ENCODE peak calls at places on chromosomes 12 and 14, in seven cellular contexts. One of them, this sample, is unnamed.

GRCh38 chr14:20350280-20350679 is 6.8 kb downstream of the PARP2 start:
- DNase-seq in SK-MEL-5: no peak
- DNase-seq in omental fat pad: no peak
- DNase-seq in epithelial cell of esophagus: peak; percentile 11
- DNase-seq in amniotic stem cell: no peak
- DNase-seq in stimulated activated CD8-positive, alpha-beta memory T cell treated with anti-CD3 and anti-CD28 coated beads, Interleukin-15, amount 100 ng/mL, for 4 hours: no peak
- DNase-seq in PC-9: no peak
- DNase-seq in this sample: no peak

GRCh38 chr12:10304161-10304574 is 3.5 kb upstream of the KLRD1 start:
- DNase-seq in stimulated activated CD8-positive, alpha-beta memory T cell treated with anti-CD3 and anti-CD28 coated beads, Interleukin-15, amount 100 ng/mL, for 4 hours: no peak
- DNase-seq in SK-MEL-5: no peak
- DNase-seq in PC-9: peak; percentile 49
- DNase-seq in omental fat pad: no peak
- DNase-seq in epithelial cell of esophagus: peak; percentile 31
- DNase-seq in amniotic stem cell: no peak
- DNase-seq in this sample: no peak

GRCh38 chr14:88005050-88005481 is at the start of gene GPR65:
- DNase-seq in SK-MEL-5: no peak
- DNase-seq in omental fat pad: no peak
- DNase-seq in amniotic stem cell: no peak
- DNase-seq in stimulated activated CD8-positive, alpha-beta memory T cell treated with anti-CD3 and anti-CD28 coated beads, Interleukin-15, amount 100 ng/mL, for 4 hours: no peak
- DNase-seq in PC-9: no peak
- DNase-seq in epithelial cell of esophagus: no peak
- DNase-seq in this sample: no peak

GRCh38 chr12:92094751-92095161 is 50.9 kb downstream of the BTG1 start:
- DNase-seq in stimulated activated CD8-positive, alpha-beta memory T cell treated with anti-CD3 and anti-CD28 coated beads, Interleukin-15, amount 100 ng/mL, for 4 hours: no peak
- DNase-seq in SK-MEL-5: no peak
- DNase-seq in omental fat pad: no peak
- DNase-seq in epithelial cell of esophagus: no peak
- DNase-seq in PC-9: no peak
- DNase-seq in amniotic stem cell: no peak
- DNase-seq in this sample: no peak

GRCh38 chr12:12927211-12928079 is 24.5 kb downstream of the GPRC5D start:
- DNase-seq in PC-9: peak; percentile 55
- DNase-seq in stimulated activated CD8-positive, alpha-beta memory T cell treated with anti-CD3 and anti-CD28 coated beads, Interleukin-15, amount 100 ng/mL, for 4 hours: no peak
- DNase-seq in amniotic stem cell: no peak
- DNase-seq in SK-MEL-5: no peak
- DNase-seq in omental fat pad: no peak
- DNase-seq in epithelial cell of esophagus: peak; percentile 83
- DNase-seq in this sample: peak; percentile 63

GRCh38 chr12:10213168-10214130 is 772 bp downstream of the GABARAPL1 start:
- DNase-seq in epithelial cell of esophagus: peak; percentile 74
- DNase-seq in SK-MEL-5: peak; percentile 66
- DNase-seq in omental fat pad: peak; percentile 55
- DNase-seq in amniotic stem cell: no peak
- DNase-seq in PC-9: peak; percentile 51
- DNase-seq in stimulated activated CD8-positive, alpha-beta memory T cell treated with anti-CD3 and anti-CD28 coated beads, Interleukin-15, amount 100 ng/mL, for 4 hours: peak; percentile 76
- DNase-seq in this sample: no peak

GRCh38 chr12:81843599-81843998 is 84.4 kb upstream of the PPFIA2 start:
- DNase-seq in epithelial cell of esophagus: no peak
- DNase-seq in omental fat pad: no peak
- DNase-seq in PC-9: no peak
- DNase-seq in SK-MEL-5: no peak
- DNase-seq in amniotic stem cell: no peak
- DNase-seq in stimulated activated CD8-positive, alpha-beta memory T cell treated with anti-CD3 and anti-CD28 coated beads, Interleukin-15, amount 100 ng/mL, for 4 hours: no peak
- DNase-seq in this sample: no peak

GRCh38 chr12:132319359-132319950 is 9.9 kb downstream of the GALNT9 start:
- DNase-seq in PC-9: no peak
- DNase-seq in omental fat pad: no peak
- DNase-seq in SK-MEL-5: no peak
- DNase-seq in epithelial cell of esophagus: no peak
- DNase-seq in stimulated activated CD8-positive, alpha-beta memory T cell treated with anti-CD3 and anti-CD28 coated beads, Interleukin-15, amount 100 ng/mL, for 4 hours: no peak
- DNase-seq in amniotic stem cell: no peak
- DNase-seq in this sample: no peak

GRCh38 chr14:102095231-102095870 is 8.5 kb upstream of the HSP90AA1 start:
- DNase-seq in stimulated activated CD8-positive, alpha-beta memory T cell treated with anti-CD3 and anti-CD28 coated beads, Interleukin-15, amount 100 ng/mL, for 4 hours: no peak
- DNase-seq in PC-9: no peak
- DNase-seq in amniotic stem cell: no peak
- DNase-seq in epithelial cell of esophagus: peak; percentile 38
- DNase-seq in SK-MEL-5: no peak
- DNase-seq in omental fat pad: no peak
- DNase-seq in this sample: no peak

GRCh38 chr14:85387181-85387580 is 142.8 kb upstream of the FLRT2 start:
- DNase-seq in PC-9: no peak
- DNase-seq in omental fat pad: no peak
- DNase-seq in amniotic stem cell: no peak
- DNase-seq in SK-MEL-5: no peak
- DNase-seq in stimulated activated CD8-positive, alpha-beta memory T cell treated with anti-CD3 and anti-CD28 coated beads, Interleukin-15, amount 100 ng/mL, for 4 hours: no peak
- DNase-seq in epithelial cell of esophagus: no peak
- DNase-seq in this sample: no peak

GRCh38 chr14:60998617-60999016 is 17.6 kb downstream of the SLC38A6 start:
- DNase-seq in epithelial cell of esophagus: no peak
- DNase-seq in PC-9: no peak
- DNase-seq in amniotic stem cell: no peak
- DNase-seq in stimulated activated CD8-positive, alpha-beta memory T cell treated with anti-CD3 and anti-CD28 coated beads, Interleukin-15, amount 100 ng/mL, for 4 hours: no peak
- DNase-seq in omental fat pad: no peak
- DNase-seq in SK-MEL-5: no peak
- DNase-seq in this sample: no peak

GRCh38 chr12:80485222-80485987 is 41.4 kb downstream of the PTPRQ start:
- DNase-seq in PC-9: no peak
- DNase-seq in epithelial cell of esophagus: no peak
- DNase-seq in SK-MEL-5: no peak
- DNase-seq in amniotic stem cell: no peak
- DNase-seq in omental fat pad: no peak
- DNase-seq in stimulated activated CD8-positive, alpha-beta memory T cell treated with anti-CD3 and anti-CD28 coated beads, Interleukin-15, amount 100 ng/mL, for 4 hours: no peak
- DNase-seq in this sample: peak; percentile 14

GRCh38 chr12:29164477-29165163 is 15.5 kb downstream of the FAR2 start:
- DNase-seq in stimulated activated CD8-positive, alpha-beta memory T cell treated with anti-CD3 and anti-CD28 coated beads, Interleukin-15, amount 100 ng/mL, for 4 hours: no peak
- DNase-seq in epithelial cell of esophagus: peak; percentile 54
- DNase-seq in SK-MEL-5: no peak
- DNase-seq in PC-9: peak; percentile 71
- DNase-seq in omental fat pad: no peak
- DNase-seq in amniotic stem cell: peak; percentile 14
- DNase-seq in this sample: no peak

GRCh38 chr12:88361493-88361892 is 218.8 kb downstream of the KITLG start:
- DNase-seq in stimulated activated CD8-positive, alpha-beta memory T cell treated with anti-CD3 and anti-CD28 coated beads, Interleukin-15, amount 100 ng/mL, for 4 hours: no peak
- DNase-seq in SK-MEL-5: no peak
- DNase-seq in PC-9: no peak
- DNase-seq in epithelial cell of esophagus: peak; percentile 62
- DNase-seq in amniotic stem cell: no peak
- DNase-seq in omental fat pad: no peak
- DNase-seq in this sample: no peak

GRCh38 chr14:50335989-50336391 is 23.9 kb downstream of the DMAC2L start:
- DNase-seq in stimulated activated CD8-positive, alpha-beta memory T cell treated with anti-CD3 and anti-CD28 coated beads, Interleukin-15, amount 100 ng/mL, for 4 hours: no peak
- DNase-seq in SK-MEL-5: peak; percentile 52
- DNase-seq in PC-9: no peak
- DNase-seq in amniotic stem cell: no peak
- DNase-seq in omental fat pad: no peak
- DNase-seq in epithelial cell of esophagus: no peak
- DNase-seq in this sample: peak; percentile 14

GRCh38 chr14:31118892-31119291 is 88.7 kb downstream of the HECTD1 start:
- DNase-seq in PC-9: no peak
- DNase-seq in SK-MEL-5: peak; percentile 5
- DNase-seq in omental fat pad: no peak
- DNase-seq in stimulated activated CD8-positive, alpha-beta memory T cell treated with anti-CD3 and anti-CD28 coated beads, Interleukin-15, amount 100 ng/mL, for 4 hours: no peak
- DNase-seq in amniotic stem cell: no peak
- DNase-seq in epithelial cell of esophagus: no peak
- DNase-seq in this sample: no peak

GRCh38 chr12:59736786-59737185 is 141.0 kb downstream of the SLC16A7 start:
- DNase-seq in amniotic stem cell: peak; percentile 74
- DNase-seq in epithelial cell of esophagus: peak; percentile 77
- DNase-seq in stimulated activated CD8-positive, alpha-beta memory T cell treated with anti-CD3 and anti-CD28 coated beads, Interleukin-15, amount 100 ng/mL, for 4 hours: no peak
- DNase-seq in SK-MEL-5: peak; percentile 67
- DNase-seq in omental fat pad: no peak
- DNase-seq in PC-9: peak; percentile 68
- DNase-seq in this sample: no peak

GRCh38 chr14:101471723-101472517 is 89.4 kb upstream of the DIO3 start:
- DNase-seq in epithelial cell of esophagus: no peak
- DNase-seq in stimulated activated CD8-positive, alpha-beta memory T cell treated with anti-CD3 and anti-CD28 coated beads, Interleukin-15, amount 100 ng/mL, for 4 hours: no peak
- DNase-seq in omental fat pad: peak; percentile 1
- DNase-seq in PC-9: no peak
- DNase-seq in amniotic stem cell: no peak
- DNase-seq in SK-MEL-5: no peak
- DNase-seq in this sample: no peak

GRCh38 chr14:75069811-75070145 is 337 bp downstream of the ZC2HC1C start:
- DNase-seq in stimulated activated CD8-positive, alpha-beta memory T cell treated with anti-CD3 and anti-CD28 coated beads, Interleukin-15, amount 100 ng/mL, for 4 hours: no peak
- DNase-seq in epithelial cell of esophagus: no peak
- DNase-seq in SK-MEL-5: no peak
- DNase-seq in omental fat pad: no peak
- DNase-seq in PC-9: no peak
- DNase-seq in amniotic stem cell: no peak
- DNase-seq in this sample: no peak

GRCh38 chr14:28142400-28143015 is 624.1 kb upstream of the FOXG1 start:
- DNase-seq in epithelial cell of esophagus: peak; percentile 36
- DNase-seq in SK-MEL-5: peak; percentile 45
- DNase-seq in omental fat pad: no peak
- DNase-seq in stimulated activated CD8-positive, alpha-beta memory T cell treated with anti-CD3 and anti-CD28 coated beads, Interleukin-15, amount 100 ng/mL, for 4 hours: no peak
- DNase-seq in PC-9: no peak
- DNase-seq in amniotic stem cell: no peak
- DNase-seq in this sample: peak; percentile 54

GRCh38 chr12:120234643-120235368 is 30.7 kb downstream of the PXN start:
- DNase-seq in stimulated activated CD8-positive, alpha-beta memory T cell treated with anti-CD3 and anti-CD28 coated beads, Interleukin-15, amount 100 ng/mL, for 4 hours: no peak
- DNase-seq in PC-9: peak; percentile 79
- DNase-seq in epithelial cell of esophagus: peak; percentile 86
- DNase-seq in omental fat pad: peak; percentile 57
- DNase-seq in SK-MEL-5: peak; percentile 62
- DNase-seq in amniotic stem cell: peak; percentile 88
- DNase-seq in this sample: peak; percentile 35

GRCh38 chr12:89244536-89244935 is 107.8 kb downstream of the DUSP6 start:
- DNase-seq in epithelial cell of esophagus: peak; percentile 41
- DNase-seq in amniotic stem cell: no peak
- DNase-seq in stimulated activated CD8-positive, alpha-beta memory T cell treated with anti-CD3 and anti-CD28 coated beads, Interleukin-15, amount 100 ng/mL, for 4 hours: no peak
- DNase-seq in omental fat pad: no peak
- DNase-seq in PC-9: no peak
- DNase-seq in SK-MEL-5: no peak
- DNase-seq in this sample: no peak

GRCh38 chr14:101066826-101067508 is 163.4 kb upstream of the RTL1 start:
- DNase-seq in SK-MEL-5: no peak
- DNase-seq in PC-9: no peak
- DNase-seq in stimulated activated CD8-positive, alpha-beta memory T cell treated with anti-CD3 and anti-CD28 coated beads, Interleukin-15, amount 100 ng/mL, for 4 hours: no peak
- DNase-seq in omental fat pad: peak; percentile 13
- DNase-seq in amniotic stem cell: no peak
- DNase-seq in epithelial cell of esophagus: no peak
- DNase-seq in this sample: no peak

GRCh38 chr14:49893309-49894213 is 679 bp downstream of the ARF6 start:
- DNase-seq in SK-MEL-5: peak; percentile 28
- DNase-seq in PC-9: no peak
- DNase-seq in amniotic stem cell: no peak
- DNase-seq in stimulated activated CD8-positive, alpha-beta memory T cell treated with anti-CD3 and anti-CD28 coated beads, Interleukin-15, amount 100 ng/mL, for 4 hours: peak; percentile 56
- DNase-seq in epithelial cell of esophagus: peak; percentile 52
- DNase-seq in omental fat pad: peak; percentile 31
- DNase-seq in this sample: peak; percentile 58

GRCh38 chr14:104968153-104968527 is 10.0 kb downstream of the AHNAK2 start:
- DNase-seq in SK-MEL-5: no peak
- DNase-seq in stimulated activated CD8-positive, alpha-beta memory T cell treated with anti-CD3 and anti-CD28 coated beads, Interleukin-15, amount 100 ng/mL, for 4 hours: no peak
- DNase-seq in PC-9: no peak
- DNase-seq in amniotic stem cell: no peak
- DNase-seq in epithelial cell of esophagus: peak; percentile 68
- DNase-seq in omental fat pad: no peak
- DNase-seq in this sample: no peak

GRCh38 chr12:111442301-111443045 is 36.8 kb downstream of the SH2B3 start:
- DNase-seq in amniotic stem cell: no peak
- DNase-seq in epithelial cell of esophagus: no peak
- DNase-seq in omental fat pad: no peak
- DNase-seq in PC-9: no peak
- DNase-seq in SK-MEL-5: no peak
- DNase-seq in stimulated activated CD8-positive, alpha-beta memory T cell treated with anti-CD3 and anti-CD28 coated beads, Interleukin-15, amount 100 ng/mL, for 4 hours: no peak
- DNase-seq in this sample: no peak

GRCh38 chr12:90940872-90941499 is 14.0 kb downstream of the CCER1 start:
- DNase-seq in omental fat pad: no peak
- DNase-seq in epithelial cell of esophagus: peak; percentile 72
- DNase-seq in stimulated activated CD8-positive, alpha-beta memory T cell treated with anti-CD3 and anti-CD28 coated beads, Interleukin-15, amount 100 ng/mL, for 4 hours: no peak
- DNase-seq in amniotic stem cell: peak; percentile 18
- DNase-seq in SK-MEL-5: peak; percentile 77
- DNase-seq in PC-9: peak; percentile 48
- DNase-seq in this sample: peak; percentile 45